ENCODE peak calls at places on chromosomes 12 and 14, in six cellular contexts. R is lower lobe of right lung, T is esophagus squamous epithelium, V is tibial nerve, S is brain microvascular endothelial cell, B is endothelial cell of umbilical vein. G is an unnamed sample.

GRCh38 chr14:88270781-88271180 is 52.3 kb downstream of the KCNK10 start:
- DNase-seq in R (no peak), T (no peak), V (no peak), S (no peak), B (no peak), G (no peak)

GRCh38 chr14:19729763-19730162 is 13.6 kb upstream of the OR4Q3 start:
- DNase-seq in R (no peak), T (no peak), V (no peak), S (no peak), B (no peak), G (no peak)

GRCh38 chr12:17918013-17918412 is 172.0 kb downstream of the RERGL start:
- DNase-seq in R (no peak), T (no peak), V (no peak), S (no peak), B (no peak), G (no peak)

GRCh38 chr12:117028254-117028653 is 71.0 kb downstream of the TESC start:
- DNase-seq in R (no peak), T (no peak), V (no peak), S (no peak), B (no peak), G (no peak)

GRCh38 chr12:21695896-21696295 is 38.3 kb upstream of the LDHB start:
- DNase-seq in R (no peak), T (no peak), V (no peak), S (no peak), B (no peak), G (no peak)

GRCh38 chr12:101064721-101065120 is 145.3 kb downstream of the SLC5A8 start:
- DNase-seq in R (no peak), T (no peak), V (no peak), S (no peak), B (no peak), G (no peak)

GRCh38 chr14:50260511-50260910 is 29.1 kb upstream of the SOS2 start:
- DNase-seq in R (no peak), T (no peak), V (peak; percentile 14), S (peak; percentile 16), B (peak; percentile 37), G (peak; percentile 4)

GRCh38 chr14:20436363-20436755 is 393 bp upstream of the KLHL33 start:
- DNase-seq in R (no peak), T (no peak), V (no peak), S (peak; percentile 82), B (no peak), G (peak; percentile 28)

GRCh38 chr12:68846811-68847210 is 38.8 kb downstream of the MDM2 start:
- DNase-seq in R (no peak), T (no peak), V (no peak), S (no peak), B (no peak), G (no peak)

GRCh38 chr14:33254342-33254741 is 315.7 kb downstream of the NPAS3 start:
- DNase-seq in R (no peak), T (no peak), V (no peak), S (no peak), B (no peak), G (no peak)

GRCh38 chr12:17802657-17803641 is 287.0 kb downstream of the RERGL start:
- DNase-seq in R (no peak), T (no peak), V (no peak), S (no peak), B (no peak), G (no peak)

GRCh38 chr12:116390656-116391335 is 113.3 kb upstream of the MED13L start:
- DNase-seq in R (no peak), T (no peak), V (no peak), S (peak; percentile 60), B (no peak), G (no peak)

GRCh38 chr12:91951571-91951970 is 194.1 kb downstream of the BTG1 start:
- DNase-seq in R (no peak), T (no peak), V (no peak), S (no peak), B (no peak), G (no peak)

GRCh38 chr14:99674776-99675175 is 9.3 kb upstream of the CYP46A1 start:
- DNase-seq in R (no peak), T (no peak), V (no peak), S (no peak), B (no peak), G (no peak)

GRCh38 chr14:49089078-49089477 is 497.1 kb downstream of the RPS29 start:
- DNase-seq in R (no peak), T (no peak), V (no peak), S (no peak), B (no peak), G (no peak)

GRCh38 chr14:54881761-54882401 is 20.7 kb downstream of the GCH1 start:
- DNase-seq in R (no peak), T (no peak), V (peak; percentile 24), S (no peak), B (peak; percentile 79), G (no peak)

DNA sequence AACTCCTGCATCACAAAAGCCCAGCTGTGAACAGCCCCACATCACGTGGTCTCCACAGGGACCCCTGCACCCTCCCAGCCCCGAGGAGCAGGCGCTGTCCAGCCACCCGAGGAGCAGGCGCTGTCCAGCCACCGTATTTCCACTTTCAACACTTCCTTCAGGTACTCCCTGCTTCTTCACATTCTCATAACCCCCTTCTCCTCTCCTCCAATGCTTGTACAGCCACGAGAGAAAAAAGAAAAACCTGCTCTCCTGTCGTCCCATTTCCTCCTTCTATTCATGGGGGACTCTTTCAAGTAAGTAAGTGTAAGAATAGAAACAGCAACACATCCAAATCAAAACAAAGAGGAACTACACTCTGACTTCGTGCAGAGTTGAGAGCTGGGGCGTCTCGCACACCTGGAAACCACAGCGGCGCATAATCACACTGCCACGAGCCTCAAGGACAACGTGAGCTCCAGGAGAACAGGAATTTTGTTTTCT is 11.9 kb downstream of the CDC42BPB start:
- DNase-seq in R (no peak), T (no peak), V (no peak), S (no peak), B (no peak), G (no peak)
- H3K4me3 ChIP-seq in R (no peak overlapping the region), T (no peak overlapping the region), V (no peak overlapping the region), S (no peak overlapping the region), B (no peak overlapping the region), G (no peak overlapping the region)

GRCh38 chr12:9866786-9867379 is 2.3 kb downstream of the CLEC2B start:
- DNase-seq in R (no peak), T (no peak), V (no peak), S (no peak), B (no peak), G (no peak)
- H3K4me3 ChIP-seq in R (peak overlapping the region; percentile 61), T (peak overlapping the region; percentile 35), V (peak overlapping the region; percentile 28), S (no peak overlapping the region), B (peak overlapping the region; percentile 53), G (no peak overlapping the region)

DNA sequence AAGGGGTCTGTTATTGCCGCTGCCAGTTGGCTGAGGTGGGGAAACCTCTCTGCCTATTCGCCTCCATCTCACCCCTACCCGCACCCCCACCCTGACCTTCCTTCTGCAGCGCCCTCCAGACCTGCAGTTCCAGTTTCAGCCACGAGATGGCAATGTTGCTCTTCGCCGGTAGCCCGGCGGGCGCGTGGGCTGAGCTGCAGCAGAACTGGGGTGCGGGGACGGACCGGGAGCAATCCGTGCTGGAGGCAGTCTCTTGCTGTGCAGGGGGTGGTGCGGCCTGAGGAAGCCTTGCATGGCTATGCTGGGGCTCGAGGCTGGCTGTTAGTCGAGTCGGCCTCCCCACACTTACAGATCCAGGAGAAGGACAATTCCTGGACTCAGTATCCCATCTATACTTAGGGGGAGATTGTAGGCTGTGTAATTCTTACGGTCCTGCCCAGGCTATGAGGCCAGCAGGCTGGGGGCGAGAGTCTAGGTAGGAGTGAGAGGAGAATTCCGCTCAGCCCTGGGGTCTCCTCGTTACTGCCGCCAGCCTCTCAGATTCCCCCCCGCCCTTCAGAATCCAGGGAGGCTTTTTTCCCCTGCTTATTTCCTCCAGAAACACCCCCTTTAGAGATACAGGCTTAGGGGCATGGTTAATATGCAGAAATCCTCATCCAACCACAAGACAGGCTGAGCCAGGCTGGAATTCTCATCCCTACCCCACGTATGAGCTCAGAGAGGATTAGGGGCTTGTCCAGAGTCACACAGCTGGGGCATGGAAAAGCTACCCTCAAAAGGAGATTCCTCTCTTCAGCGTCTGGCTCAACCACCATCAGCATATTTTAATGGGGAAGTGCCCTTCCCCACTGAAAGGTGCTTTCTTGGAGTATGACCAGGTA is 118.2 kb downstream of the AACS start:
- DNase-seq in R (peak; percentile 83), T (peak; percentile 6), V (peak; percentile 68), S (peak; percentile 73), B (peak; percentile 66), G (peak; percentile 59)
- H3K4me3 ChIP-seq in R (no peak overlapping the region), T (no peak overlapping the region), V (no peak overlapping the region), S (peak overlapping the region; percentile 15), B (no peak overlapping the region), G (no peak overlapping the region)

GRCh38 chr14:92589213-92589852 is 75.8 kb downstream of the RIN3 start:
- DNase-seq in R (no peak), T (no peak), V (no peak), S (no peak), B (no peak), G (no peak)

GRCh38 chr14:92584856-92585255 is 71.3 kb downstream of the RIN3 start:
- DNase-seq in R (peak; percentile 70), T (no peak), V (no peak), S (no peak), B (no peak), G (no peak)

GRCh38 chr14:92584221-92584620 is 70.6 kb downstream of the RIN3 start:
- DNase-seq in R (no peak), T (no peak), V (no peak), S (no peak), B (no peak), G (no peak)

GRCh38 chr14:92586966-92587365 is 73.4 kb downstream of the RIN3 start:
- DNase-seq in R (no peak), T (no peak), V (no peak), S (no peak), B (no peak), G (no peak)

DNA sequence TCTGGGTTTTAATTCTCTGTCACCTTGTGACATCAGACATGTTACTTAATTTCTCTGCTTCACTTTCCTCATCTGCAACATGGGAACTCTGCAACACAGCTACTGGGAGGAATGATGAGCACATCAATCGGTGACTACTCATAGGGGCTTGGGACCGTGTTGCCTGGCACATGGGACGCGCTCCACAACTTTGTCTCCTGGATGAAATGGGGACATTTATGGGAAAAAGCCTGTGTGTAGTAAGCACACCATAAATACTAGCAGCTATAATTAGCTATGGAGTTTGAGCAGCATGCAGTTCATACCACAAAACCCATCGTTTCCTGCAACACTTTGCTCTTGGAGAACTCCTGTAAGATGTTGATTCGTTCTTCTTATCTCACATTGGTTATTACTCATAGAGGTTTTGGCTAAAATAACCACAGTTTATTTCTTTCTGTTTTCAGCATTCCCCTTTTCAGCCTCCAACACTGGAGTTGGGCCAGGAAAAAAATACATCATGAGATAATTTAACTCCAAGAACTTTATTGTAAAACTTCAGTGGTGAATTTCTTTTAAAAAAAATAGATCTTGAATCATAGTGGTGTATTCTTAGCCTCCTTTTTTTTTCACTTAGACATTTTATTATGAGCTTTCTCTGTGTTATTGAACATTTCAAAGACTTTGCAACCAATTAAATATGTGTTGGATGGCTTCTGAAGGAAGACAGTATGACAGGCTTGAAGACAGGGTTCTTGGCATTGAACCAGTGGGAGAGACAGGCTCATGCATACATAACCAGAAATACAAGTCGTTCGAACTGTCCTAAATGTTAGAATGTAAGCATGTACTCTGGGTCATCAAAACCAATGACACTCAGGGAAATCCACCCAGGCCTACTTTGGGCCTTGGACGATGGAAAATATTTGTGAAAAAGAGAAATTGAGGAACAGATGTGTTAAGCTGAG is 72.7 kb downstream of the RIN3 start:
- DNase-seq in R (no peak), T (no peak), V (no peak), S (peak; percentile 90), B (peak; percentile 78), G (peak; percentile 89)
- H3K4me3 ChIP-seq in R (no peak overlapping the region), T (no peak overlapping the region), V (no peak overlapping the region), S (no peak overlapping the region), B (no peak overlapping the region), G (no peak overlapping the region)

G was measured in skeletal muscle cell.